ENCODE peak calls at places on chromosomes 12 and 14, in nine cellular contexts. S, R, H, G, T, O, C, Y and K are unnamed samples.

GRCh38 chr14:65933400-65934068 is 521.0 kb downstream of the FUT8 start:
- DNase-seq in C (no peak), Y (peak), G (no peak), O (no peak), T (no peak), S (peak), R (no peak), H (no peak), K (no peak)

GRCh38 chr14:99603965-99604765 is at the start of gene CCDC85C:
- DNase-seq in Y (peak), H (peak), O (peak), S (peak), C (peak), T (peak), G (peak), R (peak), K (peak)

GRCh38 chr12:20212036-20212435 is 156.3 kb upstream of the PDE3A start:
- DNase-seq in O (no peak), C (no peak), Y (no peak), H (no peak), G (peak), T (peak), S (no peak), R (no peak), K (no peak)

GRCh38 chr14:24613241-24613640 is 3.8 kb upstream of the GZMH start:
- DNase-seq in C (no peak), R (no peak), S (no peak), O (no peak), Y (no peak), G (no peak), T (no peak), H (no peak), K (no peak)

GRCh38 chr14:24372701-24373416 is 4.9 kb downstream of the NFATC4 start:
- DNase-seq in R (no peak), H (no peak), G (no peak), S (peak), Y (peak), T (no peak), C (no peak), O (no peak), K (no peak)

GRCh38 chr12:15846887-15847286 is 35.3 kb upstream of the STRAP start:
- DNase-seq in Y (no peak), S (no peak), C (no peak), T (no peak), O (no peak), G (peak), H (no peak), R (peak), K (no peak)

GRCh38 chr14:99522025-99522401 is 40.8 kb downstream of the CCNK start:
- DNase-seq in C (no peak), H (no peak), S (peak), T (no peak), G (no peak), Y (peak), R (no peak), O (no peak), K (no peak)

GRCh38 chr12:57852620-57853509 is 6.3 kb upstream of the CTDSP2 start:
- DNase-seq in O (peak), G (no peak), C (no peak), S (peak), H (no peak), T (no peak), R (no peak), Y (peak), K (no peak)

GRCh38 chr12:90896164-90896563 is 58.8 kb downstream of the CCER1 start:
- DNase-seq in H (no peak), S (no peak), T (no peak), Y (no peak), C (no peak), O (no peak), R (peak), G (peak), K (no peak)

GRCh38 chr12:102454808-102455760 is 25.3 kb downstream of the IGF1 start:
- DNase-seq in H (no peak), C (peak), S (no peak), G (peak), R (peak), Y (peak), T (no peak), O (no peak), K (no peak)

GRCh38 chr12:131072446-131073230 is 118.9 kb downstream of the ADGRD1 start:
- DNase-seq in O (peak), R (no peak), S (no peak), H (no peak), T (no peak), Y (no peak), G (no peak), C (no peak), K (no peak)

GRCh38 chr12:81077686-81078441 is at the start of gene ACSS3:
- DNase-seq in R (no peak), Y (peak), S (peak), H (no peak), C (peak), T (no peak), G (peak), O (peak), K (no peak)

GRCh38 chr14:23071244-23071974 is 14.1 kb upstream of the CDH24 start:
- DNase-seq in R (peak), S (peak), H (peak), O (peak), Y (peak), T (no peak), C (peak), G (peak), K (no peak)

GRCh38 chr12:133058203-133059125 is 21.2 kb downstream of the ZNF84 start:
- DNase-seq in G (no peak), O (no peak), R (no peak), C (no peak), Y (no peak), T (no peak), S (no peak), H (no peak), K (no peak)

GRCh38 chr12:32494676-32495075 is 95.3 kb downstream of the FGD4 start:
- DNase-seq in T (no peak), S (no peak), G (no peak), R (no peak), Y (no peak), H (no peak), O (no peak), C (no peak), K (no peak)

GRCh38 chr12:38912116-38912515 is 6.7 kb upstream of the CPNE8 start:
- DNase-seq in C (no peak), H (no peak), O (peak), R (no peak), T (no peak), S (no peak), Y (no peak), G (no peak), K (no peak)

GRCh38 chr12:94099191-94099983 is 49.0 kb upstream of the PLXNC1 start:
- DNase-seq in H (no peak), S (no peak), R (peak), Y (no peak), C (no peak), G (peak), O (no peak), T (peak), K (no peak)

GRCh38 chr12:56601503-56601902 is 28.6 kb downstream of the BAZ2A start:
- DNase-seq in S (no peak), H (peak), R (no peak), O (no peak), G (no peak), T (no peak), C (peak), Y (no peak), K (no peak)

GRCh38 chr14:62213516-62213915 is 451.3 kb downstream of the SNAPC1 start:
- DNase-seq in H (no peak), O (no peak), C (no peak), R (no peak), G (peak), Y (no peak), S (no peak), T (no peak), K (no peak)

GRCh38 chr14:79514700-79515099 is 696.6 kb downstream of the DIO2 start:
- DNase-seq in G (peak), H (no peak), R (no peak), S (no peak), C (no peak), O (no peak), Y (no peak), T (no peak), K (no peak)

GRCh38 chr12:31629756-31630732 is 29.4 kb upstream of the ETFBKMT start:
- DNase-seq in H (no peak), S (peak), T (no peak), G (peak), O (no peak), R (no peak), Y (peak), C (no peak), K (no peak)

GRCh38 chr14:103594265-103594664 is 31.5 kb downstream of the COA8 start:
- DNase-seq in S (peak), Y (peak), O (no peak), T (peak), R (peak), C (no peak), G (peak), H (no peak), K (no peak)

GRCh38 chr14:63717704-63718103 is 10.2 kb downstream of the SGPP1 start:
- DNase-seq in Y (no peak), R (no peak), H (no peak), S (no peak), G (peak), T (no peak), C (no peak), O (no peak), K (no peak)

GRCh38 chr12:127162307-127162706 is 1104.7 kb upstream of the TMEM132C start:
- DNase-seq in R (no peak), O (no peak), C (no peak), Y (no peak), T (no peak), S (no peak), G (peak), H (no peak), K (no peak)

GRCh38 chr12:38890102-38890501 is 15.3 kb downstream of the CPNE8 start:
- DNase-seq in C (no peak), Y (no peak), S (no peak), T (no peak), R (no peak), G (no peak), O (no peak), H (no peak), K (no peak)

GRCh38 chr12:132153501-132154340 is 9.5 kb downstream of the NOC4L start:
- DNase-seq in H (peak), R (peak), C (peak), S (peak), O (peak), Y (peak), T (no peak), G (peak), K (no peak)

GRCh38 chr14:99600232-99600888 is 3.6 kb downstream of the CCDC85C start:
- DNase-seq in C (no peak), R (no peak), H (no peak), G (no peak), S (no peak), T (no peak), O (no peak), Y (no peak), K (no peak)

GRCh38 chr12:58988643-58989042 is 68.3 kb upstream of the LRIG3 start:
- DNase-seq in H (no peak), T (no peak), O (no peak), Y (no peak), C (no peak), S (no peak), R (no peak), G (no peak), K (no peak)

GRCh38 chr12:1544991-1545700 is 49.2 kb downstream of the FBXL14 start:
- DNase-seq in R (no peak), T (no peak), S (peak), C (peak), G (peak), O (no peak), Y (peak), H (no peak), K (no peak)

GRCh38 chr14:63510538-63510937 is 32.6 kb downstream of the PPP2R5E start:
- DNase-seq in R (no peak), G (peak), H (no peak), O (no peak), T (no peak), Y (no peak), C (no peak), S (no peak), K (no peak)

GRCh38 chr12:57241556-57242310 is 9.3 kb downstream of the STAC3 start:
- DNase-seq in H (no peak), T (no peak), G (no peak), Y (no peak), C (no peak), S (no peak), O (peak), R (no peak), K (no peak)

GRCh38 chr12:110203546-110203945 is 77.5 kb upstream of the ATP2A2 start:
- DNase-seq in R (no peak), H (no peak), S (no peak), Y (no peak), G (no peak), O (no peak), C (no peak), T (no peak), K (no peak)